ENCODE peak calls at places on chromosomes 13 and 19, in six cellular contexts. One of them, this sample, is unnamed.

GRCh38 chr19:34512254-34512796 is 30.8 kb downstream of the WTIP start:
- DNase-seq in stomach: no peak
- DNase-seq in RWPE1: no peak
- DNase-seq in lung: no peak
- DNase-seq in Peyer's patch: no peak
- DNase-seq in A549: no peak
- DNase-seq in this sample: no peak

GRCh38 chr13:45167611-45168554 is 33.0 kb downstream of the KCTD4 start:
- DNase-seq in stomach: peak
- DNase-seq in lung: peak
- DNase-seq in Peyer's patch: no peak
- DNase-seq in RWPE1: peak
- DNase-seq in A549: peak
- DNase-seq in this sample: peak

GRCh38 chr13:40101708-40102359 is 446.4 kb downstream of the COG6 start:
- DNase-seq in Peyer's patch: no peak
- DNase-seq in A549: no peak
- DNase-seq in stomach: no peak
- DNase-seq in RWPE1: no peak
- DNase-seq in lung: no peak
- DNase-seq in this sample: peak

GRCh38 chr19:10290876-10291553 is 1.3 kb downstream of the ICAM5 start:
- DNase-seq in Peyer's patch: peak
- DNase-seq in lung: peak
- DNase-seq in A549: no peak
- DNase-seq in stomach: peak
- DNase-seq in RWPE1: peak
- DNase-seq in this sample: no peak

GRCh38 chr13:20442798-20443381 is 82.8 kb downstream of the CRYL1 start:
- DNase-seq in lung: no peak
- DNase-seq in RWPE1: no peak
- DNase-seq in A549: no peak
- DNase-seq in Peyer's patch: no peak
- DNase-seq in stomach: no peak
- DNase-seq in this sample: no peak

GRCh38 chr13:25167775-25168174 is 4.3 kb downstream of the AMER2 start:
- DNase-seq in RWPE1: no peak
- DNase-seq in Peyer's patch: no peak
- DNase-seq in A549: no peak
- DNase-seq in lung: no peak
- DNase-seq in stomach: no peak
- DNase-seq in this sample: no peak

GRCh38 chr13:42396501-42396900 is 124.5 kb downstream of the AKAP11 start:
- DNase-seq in RWPE1: no peak
- DNase-seq in A549: no peak
- DNase-seq in Peyer's patch: no peak
- DNase-seq in lung: no peak
- DNase-seq in stomach: no peak
- DNase-seq in this sample: no peak

GRCh38 chr13:89584058-89584457 is 1763.4 kb upstream of the MIR17HG start:
- DNase-seq in Peyer's patch: no peak
- DNase-seq in stomach: no peak
- DNase-seq in A549: no peak
- DNase-seq in RWPE1: no peak
- DNase-seq in lung: no peak
- DNase-seq in this sample: no peak

GRCh38 chr13:98706446-98707110 is 45.9 kb downstream of the SLC15A1 start:
- DNase-seq in A549: peak
- DNase-seq in RWPE1: no peak
- DNase-seq in stomach: no peak
- DNase-seq in Peyer's patch: no peak
- DNase-seq in lung: no peak
- DNase-seq in this sample: no peak

GRCh38 chr19:12187625-12188024 is 24.7 kb downstream of the ZNF136 start:
- DNase-seq in RWPE1: no peak
- DNase-seq in stomach: no peak
- DNase-seq in lung: no peak
- DNase-seq in A549: no peak
- DNase-seq in Peyer's patch: no peak
- DNase-seq in this sample: no peak

GRCh38 chr13:97321616-97322321 is 99.6 kb downstream of the MBNL2 start:
- DNase-seq in stomach: no peak
- DNase-seq in Peyer's patch: no peak
- DNase-seq in lung: no peak
- DNase-seq in RWPE1: no peak
- DNase-seq in A549: no peak
- DNase-seq in this sample: no peak

GRCh38 chr19:12647490-12648071 is 19.0 kb downstream of the MAN2B1 start:
- DNase-seq in RWPE1: peak
- DNase-seq in lung: peak
- DNase-seq in A549: no peak
- DNase-seq in Peyer's patch: peak
- DNase-seq in stomach: peak
- DNase-seq in this sample: no peak

GRCh38 chr13:26584713-26585112 is 27.2 kb downstream of the WASF3 start:
- DNase-seq in A549: no peak
- DNase-seq in stomach: no peak
- DNase-seq in Peyer's patch: no peak
- DNase-seq in RWPE1: peak
- DNase-seq in lung: no peak
- DNase-seq in this sample: no peak

GRCh38 chr13:109655206-109655600 is 131.2 kb downstream of the IRS2 start:
- DNase-seq in A549: no peak
- DNase-seq in Peyer's patch: no peak
- DNase-seq in stomach: no peak
- DNase-seq in RWPE1: no peak
- DNase-seq in lung: no peak
- DNase-seq in this sample: no peak

GRCh38 chr13:33323766-33324525 is 38.4 kb upstream of the STARD13 start:
- DNase-seq in RWPE1: no peak
- DNase-seq in stomach: no peak
- DNase-seq in A549: no peak
- DNase-seq in Peyer's patch: no peak
- DNase-seq in lung: no peak
- DNase-seq in this sample: no peak

GRCh38 chr19:18300930-18301717 is 19.7 kb upstream of the JUND start:
- DNase-seq in A549: no peak
- DNase-seq in lung: peak
- DNase-seq in Peyer's patch: peak
- DNase-seq in stomach: peak
- DNase-seq in RWPE1: peak
- DNase-seq in this sample: no peak

GRCh38 chr13:81320516-81320915 is 979.6 kb upstream of the SPRY2 start:
- DNase-seq in A549: no peak
- DNase-seq in Peyer's patch: no peak
- DNase-seq in lung: no peak
- DNase-seq in stomach: no peak
- DNase-seq in RWPE1: no peak
- DNase-seq in this sample: no peak

GRCh38 chr19:17526922-17527321 is 15.5 kb downstream of the PGLS start:
- DNase-seq in stomach: no peak
- DNase-seq in lung: no peak
- DNase-seq in Peyer's patch: no peak
- DNase-seq in A549: no peak
- DNase-seq in RWPE1: no peak
- DNase-seq in this sample: no peak

GRCh38 chr13:113672002-113672651 is 5.1 kb downstream of the GRK1 start:
- DNase-seq in lung: no peak
- DNase-seq in RWPE1: no peak
- DNase-seq in Peyer's patch: no peak
- DNase-seq in stomach: no peak
- DNase-seq in A549: no peak
- DNase-seq in this sample: no peak

GRCh38 chr13:63455938-63456337 is 2040.3 kb upstream of the PCDH20 start:
- DNase-seq in lung: no peak
- DNase-seq in stomach: no peak
- DNase-seq in Peyer's patch: no peak
- DNase-seq in A549: no peak
- DNase-seq in RWPE1: no peak
- DNase-seq in this sample: no peak

GRCh38 chr13:99083976-99084375 is 106.1 kb upstream of the DOCK9 start:
- DNase-seq in RWPE1: no peak
- DNase-seq in lung: no peak
- DNase-seq in A549: no peak
- DNase-seq in Peyer's patch: no peak
- DNase-seq in stomach: no peak
- DNase-seq in this sample: no peak

GRCh38 chr13:90105276-90105675 is 1242.2 kb upstream of the MIR17HG start:
- DNase-seq in Peyer's patch: no peak
- DNase-seq in A549: no peak
- DNase-seq in stomach: no peak
- DNase-seq in RWPE1: peak
- DNase-seq in lung: no peak
- DNase-seq in this sample: peak

GRCh38 chr19:46812898-46813569 is 24.6 kb upstream of the SLC1A5 start:
- DNase-seq in stomach: peak
- DNase-seq in Peyer's patch: no peak
- DNase-seq in A549: no peak
- DNase-seq in lung: peak
- DNase-seq in RWPE1: no peak
- DNase-seq in this sample: no peak

GRCh38 chr19:46818812-46819211 is 30.4 kb upstream of the SLC1A5 start:
- DNase-seq in A549: no peak
- DNase-seq in RWPE1: no peak
- DNase-seq in stomach: no peak
- DNase-seq in lung: no peak
- DNase-seq in Peyer's patch: no peak
- DNase-seq in this sample: no peak

GRCh38 chr19:46809534-46810272 is 21.3 kb upstream of the SLC1A5 start:
- DNase-seq in Peyer's patch: no peak
- DNase-seq in stomach: no peak
- DNase-seq in lung: no peak
- DNase-seq in RWPE1: no peak
- DNase-seq in A549: no peak
- DNase-seq in this sample: no peak

GRCh38 chr19:46815833-46816627 is 27.6 kb upstream of the SLC1A5 start:
- DNase-seq in stomach: no peak
- DNase-seq in RWPE1: no peak
- DNase-seq in lung: no peak
- DNase-seq in A549: no peak
- DNase-seq in Peyer's patch: no peak
- DNase-seq in this sample: no peak

DNA sequence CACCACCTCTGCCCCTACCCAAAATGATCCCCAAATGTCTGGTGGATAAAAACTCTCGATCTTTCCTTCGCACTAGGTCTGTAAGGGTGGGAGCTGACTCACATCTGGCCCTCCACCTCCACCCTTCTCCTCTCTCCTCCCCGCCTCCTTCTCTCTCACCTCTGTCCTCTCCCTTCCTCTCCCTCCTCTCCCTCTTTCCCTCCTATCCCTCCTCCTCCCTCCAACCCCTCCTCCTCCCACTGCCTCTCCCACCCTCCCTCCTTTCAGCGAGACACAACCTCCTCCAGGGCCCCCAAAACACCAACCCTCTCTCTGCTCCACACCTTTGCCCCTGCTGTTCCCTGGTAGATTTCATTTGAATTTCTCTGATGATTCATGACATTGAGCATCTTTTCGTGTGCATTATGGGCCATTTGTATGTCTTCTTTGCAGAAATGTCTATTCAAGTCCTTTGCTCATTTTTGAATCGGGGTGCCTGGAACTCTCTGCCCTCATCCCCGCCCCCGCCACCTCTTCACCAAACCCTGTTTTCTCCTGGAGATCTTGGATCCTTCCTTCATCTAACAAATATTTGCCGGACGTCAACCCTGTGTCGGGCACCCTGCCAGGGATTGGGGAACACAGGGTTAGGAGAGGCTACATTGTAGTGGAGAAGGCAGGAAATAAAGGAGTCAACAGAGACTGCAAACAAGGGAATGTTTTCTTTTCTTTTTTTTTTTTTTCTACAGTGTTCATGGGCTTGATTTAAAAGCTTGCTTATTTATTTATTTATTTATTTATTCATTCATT is 25.4 kb upstream of the SLC1A5 start:
- DNase-seq in stomach: peak
- DNase-seq in A549: peak
- DNase-seq in lung: peak
- DNase-seq in Peyer's patch: peak
- DNase-seq in RWPE1: no peak
- DNase-seq in this sample: no peak
- H3K27ac ChIP-seq in stomach: peak
- H3K27ac ChIP-seq in A549: peak
- H3K27ac ChIP-seq in lung: no peak
- H3K27ac ChIP-seq in Peyer's patch: no peak
- H3K27ac ChIP-seq in RWPE1: peak
- H3K27ac ChIP-seq in this sample: no peak

GRCh38 chr13:49499889-49500660 is 4.3 kb downstream of the PHF11 start:
- DNase-seq in lung: no peak
- DNase-seq in RWPE1: no peak
- DNase-seq in Peyer's patch: no peak
- DNase-seq in stomach: no peak
- DNase-seq in A549: no peak
- DNase-seq in this sample: peak
- H3K27ac ChIP-seq in lung: no peak
- H3K27ac ChIP-seq in RWPE1: no peak
- H3K27ac ChIP-seq in Peyer's patch: peak
- H3K27ac ChIP-seq in stomach: no peak
- H3K27ac ChIP-seq in A549: no peak
- H3K27ac ChIP-seq in this sample: no peak

GRCh38 chr13:29767006-29767405 is 83.4 kb downstream of the UBL3 start:
- DNase-seq in lung: no peak
- DNase-seq in RWPE1: no peak
- DNase-seq in Peyer's patch: no peak
- DNase-seq in A549: no peak
- DNase-seq in stomach: no peak
- DNase-seq in this sample: no peak
- H3K27ac ChIP-seq in lung: no peak
- H3K27ac ChIP-seq in RWPE1: no peak
- H3K27ac ChIP-seq in Peyer's patch: no peak
- H3K27ac ChIP-seq in A549: no peak
- H3K27ac ChIP-seq in stomach: no peak
- H3K27ac ChIP-seq in this sample: no peak

DNA sequence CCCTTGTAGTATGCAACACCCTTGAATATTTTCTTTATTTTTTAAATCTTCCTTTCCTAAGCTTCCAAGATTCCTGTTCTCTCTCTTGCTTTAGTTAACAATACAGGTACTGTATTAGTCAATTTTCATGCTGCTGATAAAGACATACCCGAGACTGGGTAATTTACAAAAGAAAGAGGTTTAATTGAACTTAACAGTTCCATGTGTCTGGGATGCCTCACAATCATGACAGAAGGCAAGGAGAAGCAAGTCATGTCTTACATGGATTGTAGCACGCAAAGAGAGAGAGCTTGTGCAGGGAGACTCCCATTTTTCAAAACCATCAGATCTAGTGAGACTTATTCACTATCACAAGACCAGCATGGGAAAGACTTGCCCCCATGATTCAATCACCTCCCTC is 1024.3 kb downstream of the PCDH9 start:
- DNase-seq in Peyer's patch: no peak
- DNase-seq in A549: no peak
- DNase-seq in stomach: no peak
- DNase-seq in RWPE1: no peak
- DNase-seq in lung: no peak
- DNase-seq in this sample: no peak
- H3K27ac ChIP-seq in Peyer's patch: no peak
- H3K27ac ChIP-seq in A549: no peak
- H3K27ac ChIP-seq in stomach: no peak
- H3K27ac ChIP-seq in RWPE1: no peak
- H3K27ac ChIP-seq in lung: no peak
- H3K27ac ChIP-seq in this sample: no peak

This sample was measured in epithelial cell of prostate.